ENCODE peak calls at places on chromosome 4, in eight cellular contexts. One of them, this sample, is unnamed.
A peak's percentile ranks its signal among the peaks of the same experiment; 100 is the strongest.

GRCh38 chr4:2250003-2250763 is 8.3 kb upstream of the HAUS3 start:
- DNase-seq in uterus: no peak
- DNase-seq in H1: peak; percentile 37
- DNase-seq in heart left ventricle: no peak
- DNase-seq in stomach: peak; percentile 23
- DNase-seq in adrenal gland: peak; percentile 46
- DNase-seq in testis: peak; percentile 11
- DNase-seq in esophagus muscularis mucosa: peak; percentile 60
- DNase-seq in this sample: no peak

GRCh38 chr4:3478446-3479357 is 15.6 kb downstream of the DOK7 start:
- DNase-seq in esophagus muscularis mucosa: no peak
- DNase-seq in testis: no peak
- DNase-seq in adrenal gland: no peak
- DNase-seq in stomach: no peak
- DNase-seq in H1: no peak
- DNase-seq in heart left ventricle: peak; percentile 19
- DNase-seq in uterus: no peak
- DNase-seq in this sample: no peak

GRCh38 chr4:168076989-168077725 is 15.2 kb upstream of the ANXA10 start:
- DNase-seq in stomach: peak; percentile 75
- DNase-seq in uterus: no peak
- DNase-seq in adrenal gland: peak; percentile 84
- DNase-seq in testis: peak; percentile 84
- DNase-seq in esophagus muscularis mucosa: no peak
- DNase-seq in H1: peak; percentile 84
- DNase-seq in heart left ventricle: peak; percentile 27
- DNase-seq in this sample: peak; percentile 71

GRCh38 chr4:107710493-107711459 is 9.3 kb downstream of the PAPSS1 start:
- DNase-seq in H1: no peak
- DNase-seq in uterus: no peak
- DNase-seq in heart left ventricle: no peak
- DNase-seq in adrenal gland: no peak
- DNase-seq in stomach: no peak
- DNase-seq in testis: peak; percentile 74
- DNase-seq in esophagus muscularis mucosa: no peak
- DNase-seq in this sample: no peak

GRCh38 chr4:3640587-3640962 is 108.4 kb upstream of the LRPAP1 start:
- DNase-seq in adrenal gland: peak; percentile 60
- DNase-seq in testis: no peak
- DNase-seq in H1: no peak
- DNase-seq in heart left ventricle: no peak
- DNase-seq in stomach: no peak
- DNase-seq in uterus: peak; percentile 56
- DNase-seq in esophagus muscularis mucosa: no peak
- DNase-seq in this sample: peak; percentile 4

GRCh38 chr4:8694651-8695151 is 102.1 kb downstream of the CPZ start:
- DNase-seq in H1: peak; percentile 43
- DNase-seq in stomach: peak; percentile 20
- DNase-seq in heart left ventricle: no peak
- DNase-seq in uterus: peak; percentile 4
- DNase-seq in adrenal gland: peak; percentile 33
- DNase-seq in esophagus muscularis mucosa: no peak
- DNase-seq in testis: no peak
- DNase-seq in this sample: no peak

GRCh38 chr4:146643812-146644401 is 5.2 kb downstream of the POU4F2 start:
- DNase-seq in adrenal gland: no peak
- DNase-seq in H1: no peak
- DNase-seq in heart left ventricle: no peak
- DNase-seq in esophagus muscularis mucosa: no peak
- DNase-seq in testis: no peak
- DNase-seq in uterus: no peak
- DNase-seq in stomach: no peak
- DNase-seq in this sample: peak; percentile 23

GRCh38 chr4:54097152-54097551 is 2.8 kb upstream of the GSX2 start:
- DNase-seq in H1: no peak
- DNase-seq in testis: no peak
- DNase-seq in adrenal gland: no peak
- DNase-seq in heart left ventricle: no peak
- DNase-seq in esophagus muscularis mucosa: no peak
- DNase-seq in uterus: no peak
- DNase-seq in stomach: no peak
- DNase-seq in this sample: no peak

GRCh38 chr4:176261018-176261417 is 8.0 kb downstream of the ASB5 start:
- DNase-seq in adrenal gland: no peak
- DNase-seq in stomach: no peak
- DNase-seq in heart left ventricle: no peak
- DNase-seq in esophagus muscularis mucosa: no peak
- DNase-seq in H1: no peak
- DNase-seq in uterus: no peak
- DNase-seq in testis: no peak
- DNase-seq in this sample: no peak

GRCh38 chr4:162274354-162274753 is 110.6 kb upstream of the FSTL5 start:
- DNase-seq in adrenal gland: peak; percentile 57
- DNase-seq in stomach: peak; percentile 43
- DNase-seq in heart left ventricle: peak; percentile 28
- DNase-seq in H1: no peak
- DNase-seq in uterus: no peak
- DNase-seq in testis: peak; percentile 22
- DNase-seq in esophagus muscularis mucosa: no peak
- DNase-seq in this sample: no peak

GRCh38 chr4:83996254-83996653 is 460.3 kb downstream of the GPAT3 start:
- DNase-seq in stomach: no peak
- DNase-seq in esophagus muscularis mucosa: no peak
- DNase-seq in testis: no peak
- DNase-seq in H1: no peak
- DNase-seq in uterus: no peak
- DNase-seq in heart left ventricle: no peak
- DNase-seq in adrenal gland: no peak
- DNase-seq in this sample: no peak

GRCh38 chr4:10225096-10225495 is 108.5 kb upstream of the WDR1 start:
- DNase-seq in stomach: no peak
- DNase-seq in heart left ventricle: no peak
- DNase-seq in esophagus muscularis mucosa: no peak
- DNase-seq in uterus: no peak
- DNase-seq in adrenal gland: no peak
- DNase-seq in H1: no peak
- DNase-seq in testis: no peak
- DNase-seq in this sample: no peak

GRCh38 chr4:8233672-8234484 is 34.8 kb downstream of the SH3TC1 start:
- DNase-seq in adrenal gland: no peak
- DNase-seq in uterus: no peak
- DNase-seq in testis: no peak
- DNase-seq in H1: no peak
- DNase-seq in stomach: no peak
- DNase-seq in heart left ventricle: no peak
- DNase-seq in esophagus muscularis mucosa: no peak
- DNase-seq in this sample: no peak

DNA sequence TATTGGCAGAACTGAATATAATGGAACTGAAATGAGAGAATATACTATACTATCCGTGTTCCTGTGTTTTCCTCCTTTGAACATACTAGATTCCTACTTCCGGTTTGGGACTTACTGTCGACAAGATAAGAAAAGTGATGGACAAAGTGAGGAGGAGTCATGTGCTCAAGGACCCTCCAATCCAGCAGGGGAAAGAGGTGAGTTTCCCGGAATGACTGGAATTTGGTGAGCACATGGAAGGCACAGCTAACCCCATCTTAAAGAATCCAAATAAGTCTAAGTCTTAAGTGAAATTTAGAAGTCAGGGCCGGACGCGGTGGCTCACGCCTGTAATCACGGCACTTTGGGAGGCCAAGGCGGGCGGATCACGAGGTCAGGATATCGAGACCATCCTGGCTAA is 36.6 kb upstream of the SH3D19 start:
- DNase-seq in stomach: no peak
- DNase-seq in testis: no peak
- DNase-seq in uterus: no peak
- DNase-seq in esophagus muscularis mucosa: no peak
- DNase-seq in H1: no peak
- DNase-seq in heart left ventricle: no peak
- DNase-seq in adrenal gland: no peak
- DNase-seq in this sample: no peak
- TF ChIP-seq POLR2A in stomach: no peak
- TF ChIP-seq POLR2A in testis: no peak
- TF ChIP-seq POLR2A in uterus: no peak
- TF ChIP-seq POLR2A in esophagus muscularis mucosa: no peak
- TF ChIP-seq POLR2A in H1: no peak
- TF ChIP-seq POLR2A in heart left ventricle: no peak
- TF ChIP-seq POLR2A in adrenal gland: no peak
- TF ChIP-seq POLR2A in this sample: no peak

DNA sequence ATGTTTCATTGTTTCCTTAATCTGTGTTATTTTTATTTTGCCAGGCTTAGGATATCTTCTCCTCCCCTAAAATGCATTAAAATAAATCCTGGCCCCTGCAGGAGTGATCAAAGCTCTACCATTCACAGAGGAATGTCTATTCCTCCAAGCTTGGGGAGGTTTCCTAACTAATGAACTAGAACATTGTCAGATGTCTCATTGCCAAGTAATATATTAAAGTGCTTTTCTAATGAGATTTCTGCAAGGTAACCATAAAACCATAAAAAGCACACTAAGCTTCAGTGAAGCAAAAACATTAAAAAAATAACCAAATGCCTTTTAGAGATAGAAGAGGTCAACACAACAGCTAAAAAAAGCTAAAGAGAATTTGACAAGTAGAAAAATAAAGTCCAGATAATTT is 34.8 kb downstream of the IGFBP7 start:
- DNase-seq in uterus: no peak
- DNase-seq in heart left ventricle: no peak
- DNase-seq in testis: no peak
- DNase-seq in stomach: no peak
- DNase-seq in adrenal gland: no peak
- DNase-seq in esophagus muscularis mucosa: no peak
- DNase-seq in H1: no peak
- DNase-seq in this sample: no peak
- H3K27ac ChIP-seq in uterus: peak overlapping the region; percentile 28
- H3K27ac ChIP-seq in heart left ventricle: no peak overlapping the region
- H3K27ac ChIP-seq in testis: no peak overlapping the region
- H3K27ac ChIP-seq in stomach: no peak overlapping the region
- H3K27ac ChIP-seq in adrenal gland: no peak overlapping the region
- H3K27ac ChIP-seq in esophagus muscularis mucosa: peak overlapping the region; percentile 33
- H3K27ac ChIP-seq in H1: no peak overlapping the region
- H3K27ac ChIP-seq in this sample: no peak overlapping the region

DNA sequence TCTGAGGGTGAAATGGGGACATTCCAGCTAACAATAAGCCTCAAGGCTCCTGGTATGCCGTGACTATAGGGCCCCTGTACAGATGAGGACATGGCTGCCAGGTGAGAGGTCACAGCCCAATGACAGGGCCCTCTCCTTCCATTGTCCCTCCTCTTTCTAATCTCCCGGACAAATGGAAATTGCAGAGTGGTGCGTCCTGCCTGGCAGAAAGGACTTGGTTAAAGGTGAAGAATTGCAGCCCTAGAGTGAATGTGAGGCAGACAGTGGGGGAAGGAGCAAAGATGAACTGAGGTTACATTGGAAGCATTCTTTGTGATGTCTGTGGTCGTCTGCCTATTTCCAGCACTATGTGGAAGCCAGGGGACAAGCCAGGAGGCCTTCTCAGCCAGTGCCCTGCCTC is 6.7 kb upstream of the UCP1 start:
- DNase-seq in heart left ventricle: no peak
- DNase-seq in esophagus muscularis mucosa: no peak
- DNase-seq in uterus: no peak
- DNase-seq in adrenal gland: no peak
- DNase-seq in H1: no peak
- DNase-seq in testis: no peak
- DNase-seq in stomach: no peak
- DNase-seq in this sample: no peak
- TF ChIP-seq POLR2A in heart left ventricle: no peak
- TF ChIP-seq POLR2A in esophagus muscularis mucosa: no peak
- TF ChIP-seq POLR2A in uterus: no peak
- TF ChIP-seq POLR2A in adrenal gland: no peak
- TF ChIP-seq POLR2A in H1: no peak
- TF ChIP-seq POLR2A in testis: no peak
- TF ChIP-seq POLR2A in stomach: no peak
- TF ChIP-seq POLR2A in this sample: no peak

GRCh38 chr4:6775746-6776145 is 6.8 kb upstream of the KIAA0232 start:
- DNase-seq in heart left ventricle: no peak
- DNase-seq in esophagus muscularis mucosa: no peak
- DNase-seq in uterus: no peak
- DNase-seq in testis: no peak
- DNase-seq in stomach: no peak
- DNase-seq in adrenal gland: no peak
- DNase-seq in H1: no peak
- DNase-seq in this sample: no peak

GRCh38 chr4:6771229-6771671 is 11.3 kb upstream of the KIAA0232 start:
- DNase-seq in uterus: peak; percentile 49
- DNase-seq in stomach: no peak
- DNase-seq in heart left ventricle: peak; percentile 92
- DNase-seq in adrenal gland: no peak
- DNase-seq in H1: no peak
- DNase-seq in esophagus muscularis mucosa: no peak
- DNase-seq in testis: no peak
- DNase-seq in this sample: peak; percentile 16

GRCh38 chr4:6773106-6773505 is 9.4 kb upstream of the KIAA0232 start:
- DNase-seq in heart left ventricle: no peak
- DNase-seq in adrenal gland: no peak
- DNase-seq in stomach: no peak
- DNase-seq in H1: no peak
- DNase-seq in testis: no peak
- DNase-seq in esophagus muscularis mucosa: no peak
- DNase-seq in uterus: no peak
- DNase-seq in this sample: peak; percentile 15

GRCh38 chr4:6772223-6772928 is 10.2 kb upstream of the KIAA0232 start:
- DNase-seq in stomach: no peak
- DNase-seq in uterus: no peak
- DNase-seq in heart left ventricle: no peak
- DNase-seq in testis: no peak
- DNase-seq in H1: no peak
- DNase-seq in esophagus muscularis mucosa: no peak
- DNase-seq in adrenal gland: no peak
- DNase-seq in this sample: no peak

DNA sequence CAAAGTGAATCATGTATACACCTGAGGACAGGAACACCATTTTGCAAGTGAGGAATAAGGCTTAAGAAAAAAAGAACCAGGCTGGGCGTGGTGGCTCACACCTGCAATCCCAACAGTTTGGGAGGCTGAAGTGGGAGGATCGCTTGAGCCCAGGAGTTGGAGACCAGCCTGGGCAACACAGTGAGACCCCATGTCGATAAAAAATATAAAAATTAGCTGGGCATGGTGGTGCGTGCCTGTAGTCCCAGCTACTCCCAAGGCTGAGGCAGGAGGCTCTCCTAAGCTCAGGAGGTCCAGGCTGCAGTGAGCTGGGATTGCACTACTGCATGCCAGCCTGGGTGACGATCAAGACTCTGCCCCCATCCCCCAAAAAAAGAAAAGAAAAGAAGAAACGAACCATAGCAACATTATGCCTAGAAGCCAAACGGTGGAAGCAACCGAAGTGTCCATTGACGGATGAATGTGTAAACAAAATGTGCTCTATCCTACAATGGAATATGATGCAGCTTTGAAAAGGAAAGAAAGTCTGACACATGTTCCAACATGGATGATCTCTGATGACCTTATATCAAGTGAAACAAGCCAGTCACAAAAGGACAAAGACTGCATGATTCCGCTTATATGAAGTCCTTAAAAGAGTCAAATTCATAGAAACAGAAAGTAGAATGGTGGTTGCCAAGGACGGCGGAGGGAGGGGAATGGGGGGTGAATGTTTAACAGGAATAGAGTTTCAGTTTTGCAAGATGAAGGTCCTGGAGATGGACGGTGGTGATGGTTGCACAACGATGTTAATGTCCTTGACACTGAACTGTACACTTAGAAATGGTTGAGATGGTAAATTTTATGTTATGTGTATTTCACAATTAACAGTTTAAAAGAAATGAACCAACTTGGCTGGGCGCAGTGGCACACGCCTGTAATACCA is 8.6 kb upstream of the KIAA0232 start:
- DNase-seq in uterus: no peak
- DNase-seq in adrenal gland: peak; percentile 81
- DNase-seq in heart left ventricle: no peak
- DNase-seq in stomach: no peak
- DNase-seq in testis: no peak
- DNase-seq in H1: no peak
- DNase-seq in esophagus muscularis mucosa: no peak
- DNase-seq in this sample: no peak
- H3K27ac ChIP-seq in uterus: no peak overlapping the region
- H3K27ac ChIP-seq in adrenal gland: no peak overlapping the region
- H3K27ac ChIP-seq in heart left ventricle: no peak overlapping the region
- H3K27ac ChIP-seq in stomach: no peak overlapping the region
- H3K27ac ChIP-seq in testis: no peak overlapping the region
- H3K27ac ChIP-seq in H1: no peak overlapping the region
- H3K27ac ChIP-seq in esophagus muscularis mucosa: no peak overlapping the region
- H3K27ac ChIP-seq in this sample: no peak overlapping the region